ENCODE peak calls at places on chromosomes 4 and X, in six cellular contexts. E is endothelial cell, J is fibroblast of pulmonary artery, Z is AG10803, L is upper lobe of right lung, U is Calu3. Y is an unnamed sample.

GRCh38 chr4:20592666-20593065 is 107.6 kb upstream of the PACRGL start:
- DNase-seq in E (no peak), J (peak; percentile 11), Z (peak; percentile 38), L (no peak), U (no peak), Y (no peak)

GRCh38 chr4:140423106-140423505 is 4.3 kb downstream of the CLGN start:
- DNase-seq in E (no peak), J (no peak), Z (peak; percentile 46), L (no peak), U (no peak), Y (no peak)

GRCh38 chrX:130539721-130540321 is 138.0 kb downstream of the RBMX2 start:
- DNase-seq in E (peak; percentile 28), J (peak; percentile 57), Z (peak; percentile 51), L (no peak), U (peak; percentile 50), Y (peak; percentile 18)

GRCh38 chr4:147749811-147750321 is 18.0 kb downstream of the ARHGAP10 start:
- DNase-seq in E (no peak), J (no peak), Z (no peak), L (no peak), U (no peak), Y (no peak)

GRCh38 chr4:25827897-25828296 is 34.9 kb downstream of the SEL1L3 start:
- DNase-seq in E (no peak), J (no peak), Z (no peak), L (no peak), U (no peak), Y (no peak)

GRCh38 chr4:3300198-3300671 is 7.4 kb downstream of the RGS12 start:
- DNase-seq in E (no peak), J (no peak), Z (no peak), L (peak; percentile 54), U (no peak), Y (no peak)

GRCh38 chrX:10922158-10922557 is 189.0 kb upstream of the HCCS start:
- DNase-seq in E (no peak), J (peak; percentile 88), Z (peak; percentile 90), L (no peak), U (peak; percentile 6), Y (peak; percentile 79)

GRCh38 chrX:38937400-38937799 is 136.1 kb downstream of the MID1IP1 start:
- DNase-seq in E (no peak), J (no peak), Z (no peak), L (no peak), U (no peak), Y (no peak)

GRCh38 chr4:174681723-174682300 is 147.2 kb downstream of the GLRA3 start:
- DNase-seq in E (no peak), J (peak; percentile 65), Z (no peak), L (no peak), U (no peak), Y (no peak)

GRCh38 chrX:3638280-3638873 is 75.1 kb downstream of the PRKX start:
- DNase-seq in E (peak; percentile 38), J (peak; percentile 54), Z (peak; percentile 34), L (no peak), U (peak; percentile 43), Y (peak; percentile 14)

GRCh38 chrX:96314974-96315373 is 369.7 kb upstream of the DIAPH2 start:
- DNase-seq in E (no peak), J (peak; percentile 28), Z (peak; percentile 6), L (no peak), U (peak; percentile 1), Y (peak; percentile 38)

GRCh38 chr4:10035130-10035529 is 13.8 kb upstream of the SLC2A9 start:
- DNase-seq in E (no peak), J (no peak), Z (no peak), L (no peak), U (no peak), Y (no peak)

GRCh38 chr4:53592128-53592527 is 842 bp upstream of the LNX1 start:
- DNase-seq in E (peak; percentile 9), J (peak; percentile 71), Z (no peak), L (no peak), U (no peak), Y (no peak)

GRCh38 chrX:136021160-136021559 is 35.9 kb downstream of the SLC9A6 start:
- DNase-seq in E (no peak), J (no peak), Z (no peak), L (no peak), U (no peak), Y (no peak)

GRCh38 chr4:2971275-2971674 is 7.9 kb downstream of the GRK4 start:
- DNase-seq in E (no peak), J (no peak), Z (no peak), L (no peak), U (no peak), Y (no peak)

GRCh38 chr4:171834640-171835039 is 21.4 kb downstream of the GALNTL6 start:
- DNase-seq in E (no peak), J (no peak), Z (no peak), L (no peak), U (no peak), Y (no peak)

GRCh38 chrX:51332188-51332942 is at the start of gene NUDT10:
- DNase-seq in E (peak; percentile 65), J (peak; percentile 31), Z (peak; percentile 11), L (peak; percentile 69), U (no peak), Y (no peak)

GRCh38 chr4:8303081-8303480 is 33.5 kb downstream of the HTRA3 start:
- DNase-seq in E (no peak), J (no peak), Z (no peak), L (no peak), U (no peak), Y (no peak)

GRCh38 chr4:29263011-29263410 is 1457.2 kb upstream of the PCDH7 start:
- DNase-seq in E (no peak), J (peak; percentile 5), Z (no peak), L (no peak), U (no peak), Y (no peak)

GRCh38 chr4:6763330-6763851 is 19.1 kb upstream of the KIAA0232 start:
- DNase-seq in E (no peak), J (no peak), Z (no peak), L (peak; percentile 55), U (no peak), Y (no peak)
- TF ChIP-seq CTCF in E (no peak), J (no peak), Z (peak; percentile 24), L (no peak), U (no peak), Y (no peak)

GRCh38 chrX:85611926-85612325 is 232.5 kb upstream of the POF1B start:
- DNase-seq in E (no peak), J (peak; percentile 23), Z (peak; percentile 4), L (no peak), U (no peak), Y (peak; percentile 4)
- TF ChIP-seq CTCF in E (peak; percentile 23), J (peak; percentile 17), Z (peak; percentile 41), L (peak; percentile 11), U (no peak), Y (peak; percentile 61)

GRCh38 chr4:159725571-159725970 is 622.7 kb downstream of the RAPGEF2 start:
- DNase-seq in E (no peak), J (no peak), Z (no peak), L (no peak), U (no peak), Y (no peak)

GRCh38 chr4:159719531-159719930 is 616.7 kb downstream of the RAPGEF2 start:
- DNase-seq in E (no peak), J (no peak), Z (no peak), L (no peak), U (no peak), Y (no peak)

GRCh38 chr4:159723341-159724048 is 620.6 kb downstream of the RAPGEF2 start:
- DNase-seq in E (no peak), J (no peak), Z (no peak), L (no peak), U (no peak), Y (no peak)

GRCh38 chr4:159722918-159723317 is 620.0 kb downstream of the RAPGEF2 start:
- DNase-seq in E (no peak), J (no peak), Z (no peak), L (no peak), U (no peak), Y (no peak)

DNA sequence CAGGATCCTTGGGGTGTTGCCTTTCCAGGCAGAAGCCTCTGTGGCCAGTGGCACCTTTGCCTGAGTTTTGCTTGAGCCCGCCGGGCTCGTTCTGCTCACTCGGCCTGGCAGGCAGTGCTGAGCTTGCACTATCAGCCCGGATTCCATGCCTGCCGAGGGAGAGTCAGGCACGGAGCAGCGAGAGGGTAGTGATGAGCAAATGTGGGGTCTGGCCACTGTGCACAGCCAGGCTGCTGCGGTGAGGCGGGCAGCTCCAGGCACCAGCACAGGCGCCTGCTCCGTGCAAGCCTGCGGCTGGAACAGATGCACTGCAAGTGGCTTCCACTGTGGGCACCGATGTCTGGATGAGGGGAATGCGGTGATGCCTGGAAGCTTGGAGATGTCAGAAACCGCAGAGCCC is 619.2 kb downstream of the RAPGEF2 start:
- DNase-seq in E (no peak), J (no peak), Z (no peak), L (no peak), U (no peak), Y (no peak)
- TF ChIP-seq CTCF in E (no peak), J (no peak), Z (no peak), L (no peak), U (no peak), Y (no peak)

GRCh38 chr4:118102195-118102594 is 67.9 kb downstream of the NDST3 start:
- DNase-seq in E (no peak), J (no peak), Z (no peak), L (no peak), U (no peak), Y (no peak)
- TF ChIP-seq CTCF in E (no peak), J (no peak), Z (no peak), L (no peak), U (no peak), Y (no peak)

GRCh38 chrX:57918750-57919436 is 8.6 kb upstream of the ZXDA start:
- DNase-seq in E (no peak), J (peak; percentile 52), Z (peak; percentile 52), L (no peak), U (peak; percentile 60), Y (no peak)
- TF ChIP-seq CTCF in E (peak; percentile 32), J (peak; percentile 44), Z (peak; percentile 45), L (peak; percentile 49), U (peak; percentile 21), Y (peak; percentile 76)

DNA sequence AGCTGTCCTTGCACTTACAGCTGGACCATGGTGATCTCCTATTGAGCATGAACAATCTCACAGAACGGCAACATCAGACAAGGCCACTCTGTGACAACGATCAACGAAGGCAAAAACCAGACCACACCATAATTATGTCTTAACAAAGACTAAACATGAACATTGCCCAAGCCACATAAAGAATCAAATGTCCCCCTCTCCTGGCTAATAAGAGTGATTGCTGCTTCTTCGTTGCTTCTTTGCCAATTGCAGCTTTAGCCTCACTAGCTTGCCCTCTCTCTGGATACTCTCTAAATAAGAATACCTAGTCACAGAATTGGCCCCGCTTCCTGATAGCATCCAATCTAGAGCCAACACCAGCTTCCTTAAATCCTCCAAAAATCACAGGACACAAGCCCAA is 41.5 kb upstream of the PGRMC1 start:
- DNase-seq in E (no peak), J (peak; percentile 52), Z (peak; percentile 48), L (no peak), U (no peak), Y (peak; percentile 3)
- TF ChIP-seq CTCF in E (no peak), J (peak; percentile 46), Z (peak; percentile 53), L (peak; percentile 22), U (no peak), Y (peak; percentile 46)